ENCODE peak calls at places on chromosomes 11 and 22, in four cellular contexts. T, A, H and F are unnamed samples. For H3K9me3, the result is how much of the 10 kb centered on the place peaks cover.

GRCh38 chr11:118430956-118431355 is 5.3 kb upstream of the KMT2A start:
- DNase-seq in T (peak), H (no peak), A (no peak), F (no peak)

GRCh38 chr22:32800158-32800557 is 1.3 kb upstream of the TIMP3 start:
- DNase-seq in H (no peak), T (no peak), A (no peak), F (no peak)

GRCh38 chr11:16790484-16791240 is 52.2 kb downstream of the C11orf58 start:
- DNase-seq in A (no peak), H (no peak), T (no peak), F (no peak)

GRCh38 chr11:10778217-10778970 is 27.3 kb downstream of the CTR9 start:
- DNase-seq in A (no peak), T (no peak), H (no peak), F (no peak)

GRCh38 chr11:19419813-19420212 is 179.1 kb upstream of the E2F8 start:
- DNase-seq in A (no peak), H (no peak), T (no peak), F (no peak)

GRCh38 chr11:128688031-128688713 is 5.7 kb upstream of the FLI1 start:
- DNase-seq in A (no peak), T (peak), H (no peak), F (no peak)

GRCh38 chr11:130523609-130524008 is 75.2 kb downstream of the ADAMTS15 start:
- DNase-seq in T (no peak), H (no peak), A (no peak), F (no peak)

GRCh38 chr11:18527512-18527911 is 770 bp upstream of the TSG101 start:
- DNase-seq in A (no peak), T (no peak), H (no peak), F (no peak)

GRCh38 chr22:42343136-42343484 is 72.7 kb upstream of the TCF20 start:
- DNase-seq in A (no peak), H (peak), T (no peak), F (no peak)

DNA sequence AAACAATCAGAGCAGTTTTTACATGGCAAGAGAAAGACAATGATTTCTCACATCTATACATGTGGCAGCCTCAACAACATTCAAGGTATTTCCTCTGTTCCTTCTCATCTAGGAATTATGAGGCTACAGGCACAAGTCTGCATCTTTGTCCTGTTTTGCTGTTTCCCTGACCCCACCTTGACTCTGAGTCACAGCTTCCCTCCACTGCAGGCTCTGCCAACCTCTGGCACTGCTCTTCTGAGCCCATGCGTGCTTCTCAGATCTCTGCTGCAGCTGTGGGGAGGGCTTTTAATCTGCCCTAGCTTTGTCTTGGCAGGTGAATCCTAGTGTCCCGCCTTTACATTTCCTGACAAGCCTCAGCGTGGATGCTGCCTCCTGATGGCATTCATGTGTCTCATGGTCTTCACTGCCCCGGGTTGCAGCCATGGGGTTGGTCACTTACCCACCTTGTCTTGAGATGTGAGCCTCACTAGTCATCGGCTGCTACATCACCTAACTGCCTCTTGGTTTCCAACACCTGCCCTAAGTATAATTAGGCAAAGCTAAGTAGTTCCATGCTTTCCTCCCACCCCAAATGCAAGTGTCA is 578.5 kb downstream of the TBC1D22A start:
- DNase-seq in A (no peak), H (no peak), T (no peak), F (no peak)
- H3K9me3 ChIP-seq in A (under half), H (under half), T (under half), F (under half)

DNA sequence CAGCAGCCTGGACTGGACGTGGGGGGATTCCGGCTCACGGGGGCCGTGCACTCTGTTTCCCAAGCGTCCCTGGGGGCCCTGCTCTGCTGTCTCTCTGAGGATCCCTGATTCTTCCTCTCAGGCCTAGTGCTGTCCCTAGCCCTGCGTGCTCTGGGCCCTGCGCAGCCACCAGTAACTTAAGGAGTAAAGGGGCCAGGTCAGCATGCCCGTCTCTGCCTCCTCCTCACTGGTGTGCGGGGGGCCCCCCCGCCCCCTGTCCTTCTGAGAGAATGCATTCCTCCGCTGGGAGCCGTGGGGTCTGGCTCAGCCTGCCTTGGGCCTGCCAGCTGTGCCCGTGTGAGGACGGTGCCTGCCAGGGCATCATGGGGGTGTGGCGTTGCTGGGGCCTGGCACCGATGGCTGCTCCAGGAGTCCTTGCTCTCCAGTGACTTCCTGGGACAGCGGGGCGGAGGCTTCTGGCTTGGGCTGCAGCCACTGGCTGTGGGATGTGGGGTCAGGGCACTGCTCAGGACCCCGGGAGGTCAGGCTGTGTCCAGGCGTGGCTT is 429.7 kb downstream of the TBC1D22A start:
- DNase-seq in T (no peak), A (no peak), H (no peak), F (no peak)
- H3K9me3 ChIP-seq in T (under half), A (under half), H (under half), F (under half)

GRCh38 chr11:134666273-134667174 is 254.5 kb upstream of the B3GAT1 start:
- DNase-seq in H (no peak), A (no peak), T (no peak), F (no peak)
- H3K9me3 ChIP-seq in H (under half), A (under half), T (under half), F (under half)

GRCh38 chr22:48800886-48801607 is 1026.6 kb downstream of the BRD1 start:
- DNase-seq in T (no peak), H (no peak), A (no peak), F (no peak)

GRCh38 chr22:48797731-48798130 is 1029.9 kb downstream of the BRD1 start:
- DNase-seq in H (no peak), T (no peak), A (no peak), F (no peak)

GRCh38 chr22:48800036-48800885 is 1027.4 kb downstream of the BRD1 start:
- DNase-seq in A (no peak), T (no peak), H (no peak), F (no peak)

GRCh38 chr22:48798281-48799226 is 1029.1 kb downstream of the BRD1 start:
- DNase-seq in A (no peak), H (no peak), T (no peak), F (no peak)

GRCh38 chr22:48799227-48799970 is 1028.3 kb downstream of the BRD1 start:
- DNase-seq in A (no peak), T (no peak), H (no peak), F (no peak)
- H3K9me3 ChIP-seq in A (under half), T (under half), H (under half), F (under half)

GRCh38 chr22:48099671-48100070 is 1337.2 kb downstream of the TBC1D22A start:
- DNase-seq in H (no peak), A (no peak), T (no peak), F (no peak)
- H3K9me3 ChIP-seq in H (under half), A (under half), T (under half), F (under half)

GRCh38 chr11:132648841-132649240 is 883.5 kb downstream of the OPCML start:
- DNase-seq in A (no peak), H (no peak), T (no peak), F (no peak)

GRCh38 chr11:132649277-132649676 is 883.0 kb downstream of the OPCML start:
- DNase-seq in H (no peak), A (no peak), T (no peak), F (no peak)

GRCh38 chr11:132650969-132651720 is 881.2 kb downstream of the OPCML start:
- DNase-seq in A (no peak), H (no peak), T (no peak), F (no peak)

GRCh38 chr11:132655187-132655855 is 877.0 kb downstream of the OPCML start:
- DNase-seq in T (no peak), H (no peak), A (no peak), F (no peak)

DNA sequence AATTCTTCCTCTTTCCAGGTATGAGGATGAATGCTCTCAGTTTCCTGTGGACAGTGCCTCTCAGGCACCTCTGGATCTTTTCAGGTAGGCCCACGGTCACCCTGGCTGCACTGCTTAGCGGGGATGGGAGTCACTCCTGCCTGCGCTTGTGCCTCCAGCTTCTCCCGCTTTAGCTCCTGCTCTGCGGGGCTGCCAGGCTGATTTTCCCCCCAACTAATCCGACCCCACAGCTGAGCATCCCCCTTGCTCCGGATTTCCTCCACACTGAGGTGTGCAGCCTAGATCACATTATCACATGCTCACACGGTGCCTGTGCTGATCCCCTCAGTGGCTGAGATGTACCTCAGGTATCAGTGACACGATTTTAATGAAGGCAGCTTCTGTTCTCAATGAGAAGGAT is 879.1 kb downstream of the OPCML start:
- DNase-seq in A (no peak), T (no peak), H (no peak), F (no peak)
- H3K9me3 ChIP-seq in A (under half), T (under half), H (under half), F (under half)

DNA sequence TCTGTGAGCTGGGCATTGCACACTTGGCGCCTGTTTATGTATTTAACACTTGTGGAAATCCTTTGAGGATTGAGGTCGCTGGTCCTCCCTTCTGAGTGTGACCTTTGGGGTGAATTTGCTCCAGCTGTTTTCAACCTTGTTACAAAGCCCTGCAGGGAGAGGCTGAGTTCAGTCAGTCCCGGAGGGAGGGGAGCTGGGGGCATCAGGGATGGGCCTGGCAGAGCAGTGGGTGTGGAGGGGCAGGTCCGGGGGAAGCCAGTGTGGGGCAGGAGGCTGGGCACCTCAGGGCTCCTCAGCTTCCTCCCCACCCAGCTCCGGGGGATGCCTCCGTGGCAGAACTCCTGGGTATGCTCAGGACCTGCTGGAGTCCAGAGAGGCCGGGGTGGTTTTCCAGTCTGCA is 977.2 kb downstream of the TBC1D22A start:
- DNase-seq in H (no peak), T (no peak), A (no peak), F (no peak)
- H3K9me3 ChIP-seq in H (under half), T (under half), A (under half), F (under half)